ENCODE peak calls at places on chromosomes 7 and 10, in five cellular contexts. L is SJSA1; M is activated T-helper 1 cell treated with anti-CD3 and anti-CD28 coated beads, Interleukin-2, amount 50 U/mL, for 16 hours; E is cortex of kidney; K is cardiac muscle cell. N is an unnamed sample.

GRCh38 chr10:42488416-42488815 is 150.0 kb downstream of the ZNF33B start:
- DNase-seq in L (peak; percentile 93), E (no peak), M (no peak), K (peak; percentile 17), N (no peak)

GRCh38 chr7:84509522-84509921 is 314.9 kb upstream of the SEMA3A start:
- DNase-seq in K (peak; percentile 12), L (no peak), E (no peak), M (no peak), N (no peak)

GRCh38 chr7:24587853-24588252 is 14.6 kb downstream of the PALS2 start:
- DNase-seq in K (no peak), E (no peak), L (no peak), M (no peak), N (no peak)

GRCh38 chr10:69941730-69942129 is 110.9 kb upstream of the MACROH2A2 start:
- DNase-seq in K (no peak), M (no peak), E (no peak), L (no peak), N (no peak)

GRCh38 chr7:153473189-153473588 is 579.0 kb upstream of the DPP6 start:
- DNase-seq in K (no peak), L (no peak), E (no peak), M (no peak), N (no peak)

GRCh38 chr7:100200693-100201092 is 19.1 kb upstream of the PVRIG start:
- DNase-seq in E (no peak), L (no peak), K (no peak), M (no peak), N (no peak)

GRCh38 chr7:13276977-13277376 is 589.5 kb downstream of the ARL4A start:
- DNase-seq in M (no peak), E (no peak), L (no peak), K (peak; percentile 12), N (no peak)

GRCh38 chr10:1715821-1716220 is 21.5 kb downstream of the ADARB2 start:
- DNase-seq in M (no peak), L (no peak), E (no peak), K (no peak), N (no peak)

GRCh38 chr7:46291064-46291463 is 370.0 kb upstream of the IGFBP3 start:
- DNase-seq in E (no peak), M (no peak), L (peak; percentile 76), K (peak; percentile 43), N (peak; percentile 37)

GRCh38 chr7:141210862-141211261 is 137.0 kb downstream of the TMEM178B start:
- DNase-seq in E (no peak), L (no peak), K (no peak), M (no peak), N (no peak)

GRCh38 chr10:46325021-46325420 is 38.2 kb downstream of the ANTXRL start:
- DNase-seq in L (no peak), K (peak; percentile 10), M (no peak), E (no peak), N (no peak)

GRCh38 chr7:30656611-30657010 is 25.6 kb downstream of the CRHR2 start:
- DNase-seq in E (no peak), M (no peak), K (no peak), L (no peak), N (no peak)

GRCh38 chr7:135919071-135919841 is 57.9 kb downstream of the MTPN start:
- DNase-seq in M (no peak), L (no peak), E (no peak), K (no peak), N (no peak)

GRCh38 chr7:124810605-124811004 is 45.0 kb upstream of the GPR37 start:
- DNase-seq in K (no peak), L (no peak), M (no peak), E (no peak), N (no peak)

GRCh38 chr10:119301397-119301796 is 94.0 kb downstream of the GRK5 start:
- DNase-seq in L (no peak), E (no peak), M (peak; percentile 49), K (no peak), N (no peak)

GRCh38 chr10:6729071-6729773 is 149.1 kb upstream of the PRKCQ start:
- DNase-seq in E (no peak), K (peak; percentile 31), M (no peak), L (no peak), N (no peak)

N was measured in fibroblast of the conjunctiva.